ENCODE peak calls at places on chromosomes 11 and 22, in four cellular contexts. One of them, this sample, is unnamed.

GRCh38 chr22:50627452-50627913 is 469 bp downstream of the ARSA start:
- DNase-seq in GM12892: no peak
- DNase-seq in sigmoid colon: peak
- DNase-seq in heart left ventricle: no peak
- DNase-seq in this sample: no peak

GRCh38 chr11:116360542-116360941 is 412.2 kb downstream of the BUD13 start:
- DNase-seq in heart left ventricle: no peak
- DNase-seq in sigmoid colon: no peak
- DNase-seq in GM12892: no peak
- DNase-seq in this sample: no peak

GRCh38 chr11:125441648-125442410 is 54.2 kb downstream of the FEZ1 start:
- DNase-seq in heart left ventricle: no peak
- DNase-seq in GM12892: no peak
- DNase-seq in sigmoid colon: peak
- DNase-seq in this sample: no peak

GRCh38 chr22:43881091-43882061 is 10.4 kb downstream of the PNPLA5 start:
- DNase-seq in heart left ventricle: no peak
- DNase-seq in GM12892: no peak
- DNase-seq in sigmoid colon: peak
- DNase-seq in this sample: no peak

GRCh38 chr22:38505595-38506117 is 455 bp downstream of the DDX17 start:
- DNase-seq in GM12892: peak
- DNase-seq in heart left ventricle: peak
- DNase-seq in sigmoid colon: peak
- DNase-seq in this sample: peak

GRCh38 chr11:92651159-92651558 is 318.3 kb upstream of the MTNR1B start:
- DNase-seq in sigmoid colon: no peak
- DNase-seq in GM12892: no peak
- DNase-seq in heart left ventricle: no peak
- DNase-seq in this sample: no peak

GRCh38 chr11:102010776-102011500 is 36.3 kb upstream of the CFAP300 start:
- DNase-seq in heart left ventricle: peak
- DNase-seq in GM12892: no peak
- DNase-seq in sigmoid colon: no peak
- DNase-seq in this sample: no peak

GRCh38 chr22:37204045-37204655 is 8.1 kb downstream of the SSTR3 start:
- DNase-seq in sigmoid colon: peak
- DNase-seq in GM12892: no peak
- DNase-seq in heart left ventricle: no peak
- DNase-seq in this sample: no peak

GRCh38 chr11:70567680-70568503 is 169.6 kb downstream of the CTTN start:
- DNase-seq in GM12892: no peak
- DNase-seq in sigmoid colon: peak
- DNase-seq in heart left ventricle: peak
- DNase-seq in this sample: no peak

GRCh38 chr22:39904864-39905263 is 4.0 kb downstream of the GRAP2 start:
- DNase-seq in heart left ventricle: no peak
- DNase-seq in GM12892: no peak
- DNase-seq in sigmoid colon: no peak
- DNase-seq in this sample: no peak

GRCh38 chr11:111302298-111302697 is 4.0 kb downstream of the POU2AF3 start:
- DNase-seq in GM12892: no peak
- DNase-seq in sigmoid colon: no peak
- DNase-seq in heart left ventricle: no peak
- DNase-seq in this sample: no peak

GRCh38 chr11:2269601-2270321 is 627 bp downstream of the ASCL2 start:
- DNase-seq in heart left ventricle: peak
- DNase-seq in GM12892: no peak
- DNase-seq in sigmoid colon: no peak
- DNase-seq in this sample: no peak

GRCh38 chr22:44292007-44292370 is 20.8 kb downstream of the SHISAL1 start:
- DNase-seq in sigmoid colon: no peak
- DNase-seq in GM12892: no peak
- DNase-seq in heart left ventricle: no peak
- DNase-seq in this sample: no peak

GRCh38 chr11:75582935-75583709 is 21.1 kb downstream of the SERPINH1 start:
- DNase-seq in GM12892: peak
- DNase-seq in sigmoid colon: peak
- DNase-seq in heart left ventricle: peak
- DNase-seq in this sample: peak

GRCh38 chr11:94665116-94665659 is 98.0 kb downstream of the PIWIL4 start:
- DNase-seq in sigmoid colon: no peak
- DNase-seq in heart left ventricle: no peak
- DNase-seq in GM12892: no peak
- DNase-seq in this sample: no peak

GRCh38 chr11:86627776-86628455 is 44.5 kb downstream of the ME3 start:
- DNase-seq in heart left ventricle: peak
- DNase-seq in sigmoid colon: no peak
- DNase-seq in GM12892: no peak
- DNase-seq in this sample: no peak

GRCh38 chr22:42978453-42979103 is 36.4 kb downstream of the PACSIN2 start:
- DNase-seq in heart left ventricle: no peak
- DNase-seq in GM12892: no peak
- DNase-seq in sigmoid colon: no peak
- DNase-seq in this sample: no peak

GRCh38 chr22:41247703-41248102 is 7.0 kb upstream of the CHADL start:
- DNase-seq in sigmoid colon: no peak
- DNase-seq in heart left ventricle: peak
- DNase-seq in GM12892: no peak
- DNase-seq in this sample: no peak

GRCh38 chr11:112523477-112523876 is 262.8 kb upstream of the PLET1 start:
- DNase-seq in heart left ventricle: peak
- DNase-seq in sigmoid colon: peak
- DNase-seq in GM12892: no peak
- DNase-seq in this sample: no peak

GRCh38 chr11:1076061-1076665 is 1.5 kb downstream of the MUC2 start:
- DNase-seq in sigmoid colon: peak
- DNase-seq in GM12892: no peak
- DNase-seq in heart left ventricle: no peak
- DNase-seq in this sample: no peak

GRCh38 chr11:94845622-94846021 is 77.5 kb downstream of the AMOTL1 start:
- DNase-seq in sigmoid colon: peak
- DNase-seq in GM12892: no peak
- DNase-seq in heart left ventricle: no peak
- DNase-seq in this sample: no peak

GRCh38 chr22:24810043-24810749 is 4.2 kb downstream of the SGSM1 start:
- DNase-seq in sigmoid colon: peak
- DNase-seq in heart left ventricle: no peak
- DNase-seq in GM12892: no peak
- DNase-seq in this sample: no peak

GRCh38 chr11:106656646-106657045 is 361.6 kb downstream of the GUCY1A2 start:
- DNase-seq in heart left ventricle: no peak
- DNase-seq in sigmoid colon: no peak
- DNase-seq in GM12892: no peak
- DNase-seq in this sample: no peak

GRCh38 chr11:126833020-126833419 is 167.6 kb downstream of the KIRREL3 start:
- DNase-seq in sigmoid colon: no peak
- DNase-seq in GM12892: no peak
- DNase-seq in heart left ventricle: no peak
- DNase-seq in this sample: no peak

GRCh38 chr11:2588809-2589537 is 110.8 kb downstream of the KCNQ1OT1 start:
- DNase-seq in GM12892: peak
- DNase-seq in heart left ventricle: no peak
- DNase-seq in sigmoid colon: no peak
- DNase-seq in this sample: peak

GRCh38 chr11:72813740-72814138 is 472 bp upstream of the ATG16L2 start:
- DNase-seq in heart left ventricle: peak
- DNase-seq in sigmoid colon: peak
- DNase-seq in GM12892: peak
- DNase-seq in this sample: peak

GRCh38 chr22:49817359-49817758 is 10.3 kb downstream of the BRD1 start:
- DNase-seq in sigmoid colon: no peak
- DNase-seq in GM12892: no peak
- DNase-seq in heart left ventricle: no peak
- DNase-seq in this sample: no peak

GRCh38 chr22:39150848-39151215 is 1.6 kb downstream of the CBX7 start:
- DNase-seq in sigmoid colon: peak
- DNase-seq in heart left ventricle: no peak
- DNase-seq in GM12892: no peak
- DNase-seq in this sample: no peak

GRCh38 chr11:75346912-75347647 is 4.4 kb downstream of the ARRB1 start:
- DNase-seq in GM12892: no peak
- DNase-seq in heart left ventricle: peak
- DNase-seq in sigmoid colon: peak
- DNase-seq in this sample: no peak

GRCh38 chr11:46121328-46121723 is at the start of gene PHF21A:
- DNase-seq in sigmoid colon: peak
- DNase-seq in heart left ventricle: peak
- DNase-seq in GM12892: peak
- DNase-seq in this sample: peak
- TF ChIP-seq POLR2A in sigmoid colon: peak
- TF ChIP-seq POLR2A in heart left ventricle: no peak
- TF ChIP-seq POLR2A in GM12892: peak
- TF ChIP-seq POLR2A in this sample: peak

GRCh38 chr11:62882811-62883496 is 2.3 kb downstream of the SLC3A2 start:
- DNase-seq in sigmoid colon: no peak
- DNase-seq in GM12892: no peak
- DNase-seq in heart left ventricle: no peak
- DNase-seq in this sample: no peak
- TF ChIP-seq POLR2A in sigmoid colon: no peak
- TF ChIP-seq POLR2A in GM12892: no peak
- TF ChIP-seq POLR2A in heart left ventricle: no peak
- TF ChIP-seq POLR2A in this sample: no peak

DNA sequence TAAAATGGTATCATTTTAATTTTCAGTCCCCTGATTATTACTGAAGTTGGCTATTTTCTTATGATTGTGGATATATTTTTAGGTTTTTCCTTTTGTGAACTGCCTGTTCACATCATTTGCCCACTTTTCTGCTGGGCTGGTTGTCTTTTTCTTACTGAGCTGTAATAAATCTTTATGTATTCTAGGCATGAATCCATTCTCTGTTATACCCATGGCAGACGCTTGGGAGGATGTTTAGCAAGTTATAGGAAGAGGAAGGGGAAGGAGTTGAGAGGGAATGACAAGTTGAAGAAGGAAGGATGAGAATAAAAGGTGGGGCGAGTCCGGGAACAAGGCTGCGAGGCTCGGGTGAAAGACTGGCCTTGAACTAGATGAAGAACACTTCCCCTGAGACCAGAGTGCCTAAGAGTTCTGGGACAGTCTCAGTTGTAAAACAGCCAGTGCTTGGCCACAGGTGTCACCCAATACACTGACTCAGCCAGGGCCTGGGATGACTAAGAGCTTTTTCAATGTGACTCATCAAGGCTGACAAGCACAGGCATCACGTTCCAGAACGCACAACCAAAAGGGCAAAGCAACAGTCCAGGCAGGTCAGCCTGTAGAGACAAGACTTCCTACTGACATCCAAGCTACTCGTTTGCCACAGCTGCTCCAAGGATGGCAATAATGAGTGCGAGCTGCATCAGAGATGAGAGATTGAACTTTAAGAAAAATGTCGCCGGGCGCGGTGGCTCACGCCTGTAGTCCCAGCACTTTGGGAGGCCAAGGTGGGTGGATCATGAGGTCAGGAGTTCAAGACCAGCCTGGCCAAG is 35.2 kb downstream of the LRFN4 start:
- DNase-seq in GM12892: peak
- DNase-seq in heart left ventricle: no peak
- DNase-seq in sigmoid colon: no peak
- DNase-seq in this sample: peak
- TF ChIP-seq POLR2A in GM12892: no peak
- TF ChIP-seq POLR2A in heart left ventricle: no peak
- TF ChIP-seq POLR2A in sigmoid colon: no peak
- TF ChIP-seq POLR2A in this sample: no peak

GRCh38 chr11:64390558-64390957 is 31.6 kb downstream of the RPS6KA4 start:
- DNase-seq in sigmoid colon: no peak
- DNase-seq in GM12892: no peak
- DNase-seq in heart left ventricle: no peak
- DNase-seq in this sample: no peak
- TF ChIP-seq POLR2A in sigmoid colon: no peak
- TF ChIP-seq POLR2A in GM12892: no peak
- TF ChIP-seq POLR2A in heart left ventricle: no peak
- TF ChIP-seq POLR2A in this sample: no peak

GRCh38 chr11:13338437-13339069 is 61.0 kb downstream of the BMAL1 start:
- DNase-seq in GM12892: no peak
- DNase-seq in sigmoid colon: no peak
- DNase-seq in heart left ventricle: no peak
- DNase-seq in this sample: no peak
- TF ChIP-seq POLR2A in GM12892: no peak
- TF ChIP-seq POLR2A in sigmoid colon: no peak
- TF ChIP-seq POLR2A in heart left ventricle: no peak
- TF ChIP-seq POLR2A in this sample: no peak

DNA sequence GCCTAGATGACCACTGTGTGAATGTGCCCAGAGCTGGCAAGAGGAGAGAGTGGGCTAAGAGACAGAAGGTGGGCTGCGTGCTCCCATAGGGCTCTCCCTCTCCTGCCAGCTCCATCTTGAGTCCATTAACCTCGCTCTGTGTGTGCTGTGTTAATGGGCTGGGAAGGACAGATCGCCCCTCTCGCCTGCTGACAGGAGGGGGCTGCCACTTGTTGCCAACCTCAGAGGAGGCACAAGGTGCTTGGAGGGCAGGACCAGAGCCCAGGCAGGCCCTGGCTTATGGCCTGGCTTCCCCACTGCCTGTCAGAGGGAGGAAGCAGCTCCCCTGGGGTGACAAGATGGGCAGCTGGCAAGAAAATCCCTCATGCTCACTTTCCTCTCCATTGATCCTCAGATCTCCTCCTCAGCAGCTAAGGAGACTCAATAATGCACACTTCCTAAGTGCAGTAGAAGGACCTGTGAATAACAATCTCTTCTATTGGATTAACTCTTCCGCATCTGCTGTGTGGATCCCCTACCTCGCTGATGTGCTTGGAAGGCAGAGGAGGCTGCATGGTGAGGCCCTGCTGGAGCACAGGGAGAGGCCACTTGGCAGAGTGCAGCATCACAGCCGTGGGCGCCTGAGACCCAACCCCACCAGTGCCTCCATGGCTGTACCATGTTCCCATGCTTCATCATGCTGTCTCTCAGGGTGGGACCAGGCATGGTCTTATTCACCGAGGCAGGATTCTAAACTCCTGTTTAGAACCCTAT is 70.4 kb downstream of the TRIM29 start:
- DNase-seq in GM12892: no peak
- DNase-seq in heart left ventricle: no peak
- DNase-seq in sigmoid colon: no peak
- DNase-seq in this sample: no peak
- TF ChIP-seq POLR2A in GM12892: no peak
- TF ChIP-seq POLR2A in heart left ventricle: no peak
- TF ChIP-seq POLR2A in sigmoid colon: no peak
- TF ChIP-seq POLR2A in this sample: no peak

GRCh38 chr11:45922425-45923082 is at the start of gene LARGE2:
- DNase-seq in heart left ventricle: no peak
- DNase-seq in GM12892: peak
- DNase-seq in sigmoid colon: no peak
- DNase-seq in this sample: peak
- TF ChIP-seq POLR2A in heart left ventricle: no peak
- TF ChIP-seq POLR2A in GM12892: no peak
- TF ChIP-seq POLR2A in sigmoid colon: no peak
- TF ChIP-seq POLR2A in this sample: no peak

This sample was measured in GM12891.